ENCODE peak calls at places on chromosomes 6 and 20, in five cellular contexts. O is mesenchymal stem cell, J is iPS DF 6.9, K is IMR-90, C is fibroblast of lung. U is an unnamed sample.
A peak's percentile ranks its signal among the peaks of the same experiment; 100 is the strongest.

GRCh38 chr6:88107241-88107640 is 58.9 kb downstream of the CNR1 start:
- DNase-seq in O (no peak), J (no peak), K (no peak), C (no peak), U (no peak)

GRCh38 chr6:168737481-168737880 is 296.5 kb downstream of the SMOC2 start:
- DNase-seq in O (no peak), J (no peak), K (no peak), C (no peak), U (no peak)

GRCh38 chr6:35426074-35426473 is 26.1 kb upstream of the FANCE start:
- DNase-seq in O (no peak), J (no peak), K (no peak), C (no peak), U (no peak)

GRCh38 chr6:34573567-34574183 is 17.5 kb upstream of the SPDEF start:
- DNase-seq in O (no peak), J (no peak), K (no peak), C (no peak), U (no peak)

GRCh38 chr20:59356662-59357061 is 56.3 kb downstream of the EDN3 start:
- DNase-seq in O (no peak), J (no peak), K (no peak), C (no peak), U (no peak)

GRCh38 chr6:142624978-142625715 is 319.8 kb downstream of the HIVEP2 start:
- DNase-seq in O (no peak), J (no peak), K (no peak), C (no peak), U (no peak)

GRCh38 chr6:157224178-157224956 is 99.0 kb downstream of the TMEM242 start:
- DNase-seq in O (no peak), J (no peak), K (no peak), C (no peak), U (no peak)

GRCh38 chr20:1945660-1946059 is 48.2 kb downstream of the PDYN start:
- DNase-seq in O (no peak), J (no peak), K (no peak), C (no peak), U (no peak)

GRCh38 chr20:4815618-4816017 is 93.9 kb downstream of the PRND start:
- DNase-seq in O (no peak), J (no peak), K (no peak), C (no peak), U (no peak)

GRCh38 chr6:117265425-117266266 is at the start of gene VGLL2:
- DNase-seq in O (peak; percentile 45), J (no peak), K (peak; percentile 18), C (peak; percentile 49), U (peak; percentile 91)

GRCh38 chr20:8218861-8219260 is 86.8 kb downstream of the PLCB1 start:
- DNase-seq in O (peak; percentile 30), J (no peak), K (peak; percentile 87), C (peak; percentile 94), U (no peak)

GRCh38 chr20:301886-302848 is 4.8 kb downstream of the ZCCHC3 start:
- DNase-seq in O (peak; percentile 31), J (no peak), K (no peak), C (no peak), U (no peak)
- H3K4me3 ChIP-seq in O (no peak overlapping the region), J (no peak overlapping the region), K (no peak overlapping the region), C (no peak overlapping the region), U (no peak overlapping the region)

GRCh38 chr20:19649041-19649440 is 109.0 kb upstream of the RIN2 start:
- DNase-seq in O (no peak), J (no peak), K (no peak), C (no peak), U (no peak)

GRCh38 chr20:19647992-19648391 is 110.1 kb upstream of the RIN2 start:
- DNase-seq in O (no peak), J (no peak), K (no peak), C (no peak), U (no peak)

GRCh38 chr20:19653328-19653727 is 104.7 kb upstream of the RIN2 start:
- DNase-seq in O (no peak), J (no peak), K (no peak), C (no peak), U (no peak)

GRCh38 chr20:19654906-19655305 is 103.2 kb upstream of the RIN2 start:
- DNase-seq in O (no peak), J (no peak), K (no peak), C (no peak), U (peak; percentile 84)

DNA sequence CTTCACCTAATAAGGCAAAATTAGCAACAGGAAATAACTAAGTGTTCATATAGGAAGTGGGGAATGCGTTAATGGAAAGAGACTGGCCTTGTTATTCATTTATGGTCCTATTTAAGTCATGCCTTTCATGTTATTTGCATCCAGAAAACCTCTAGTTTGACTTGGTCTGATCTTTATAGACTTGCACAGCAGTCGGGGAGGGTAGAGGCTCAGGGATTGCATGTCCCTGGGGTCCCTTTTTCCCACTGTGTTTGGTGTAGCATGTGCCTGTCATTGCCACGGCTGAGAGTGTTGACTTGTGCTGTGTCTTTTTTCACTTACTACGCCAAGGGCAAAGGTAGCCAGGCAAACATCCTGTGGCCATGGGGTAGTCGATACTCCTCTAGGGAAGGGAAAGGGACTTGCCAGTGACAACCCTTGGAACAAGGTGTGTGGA is 105.4 kb upstream of the RIN2 start:
- DNase-seq in O (no peak), J (no peak), K (no peak), C (no peak), U (no peak)
- H3K27ac ChIP-seq in O (no peak overlapping the region), J (no peak overlapping the region), K (no peak overlapping the region), C (no peak overlapping the region), U (no peak overlapping the region)

DNA sequence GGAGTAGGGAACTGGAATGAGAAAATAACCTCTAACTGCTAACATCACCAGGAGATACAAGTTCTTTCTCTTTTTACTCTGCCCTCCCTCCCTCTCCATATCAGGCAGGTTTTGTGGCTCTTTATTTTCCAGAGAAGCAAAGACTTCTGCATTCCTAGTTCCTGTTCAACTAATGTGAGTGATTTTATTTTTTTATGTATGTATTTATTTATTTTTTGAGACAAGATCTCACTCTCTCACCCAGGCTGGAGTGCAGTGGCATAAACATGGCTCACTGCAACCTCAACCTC is 6.0 kb upstream of the IER3 start:
- DNase-seq in O (no peak), J (no peak), K (no peak), C (no peak), U (no peak)
- H3K4me1 ChIP-seq in O (peaks cover 26% of the 10 kb centered on the region), J (no peaks in the 10 kb centered on the region), K (peaks cover 35% of the 10 kb centered on the region), C (peaks cover 30% of the 10 kb centered on the region), U (peaks cover 22% of the 10 kb centered on the region)

GRCh38 chr6:108157972-108158441 is 7.8 kb upstream of the NR2E1 start:
- DNase-seq in O (no peak), J (no peak), K (no peak), C (no peak), U (no peak)
- H3K4me3 ChIP-seq in O (peak overlapping the region; percentile 23), J (no peak overlapping the region), K (no peak overlapping the region), C (no peak overlapping the region), U (no peak overlapping the region)

DNA sequence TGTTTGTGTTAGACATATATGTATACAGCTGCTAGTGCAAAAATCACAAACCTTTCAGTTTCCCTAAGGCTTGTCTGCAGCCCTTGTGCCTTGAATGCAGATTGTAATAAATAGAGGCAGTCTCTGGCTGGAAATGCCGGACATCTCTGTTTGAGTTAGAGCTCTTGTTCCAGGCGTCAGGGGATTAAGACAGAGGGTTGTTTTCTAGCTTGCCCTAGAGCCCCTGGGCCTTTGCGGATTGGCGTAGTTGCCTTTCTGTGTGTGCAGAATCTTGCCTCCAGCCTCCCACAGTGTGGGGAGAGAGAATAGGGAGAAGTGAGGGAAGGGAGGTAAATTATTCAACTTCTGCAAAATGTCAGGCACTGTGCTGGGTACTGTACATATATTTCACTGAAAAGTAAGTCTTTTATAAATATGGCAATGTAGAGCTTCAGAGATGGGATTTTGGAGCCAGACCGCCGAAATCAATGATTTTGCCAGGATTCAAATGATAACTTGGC is 269.6 kb downstream of the PRL start:
- DNase-seq in O (no peak), J (no peak), K (no peak), C (no peak), U (peak; percentile 11)
- H3K27ac ChIP-seq in O (no peak overlapping the region), J (no peak overlapping the region), K (no peak overlapping the region), C (no peak overlapping the region), U (peak overlapping the region; percentile 85)

GRCh38 chr20:48807051-48807450 is 20.7 kb downstream of the PREX1 start:
- DNase-seq in O (no peak), J (no peak), K (no peak), C (no peak), U (no peak)
- H3K4me1 ChIP-seq in O (no peaks in the 10 kb centered on the region), J (no peaks in the 10 kb centered on the region), K (no peaks in the 10 kb centered on the region), C (no peaks in the 10 kb centered on the region), U (no peaks in the 10 kb centered on the region)

DNA sequence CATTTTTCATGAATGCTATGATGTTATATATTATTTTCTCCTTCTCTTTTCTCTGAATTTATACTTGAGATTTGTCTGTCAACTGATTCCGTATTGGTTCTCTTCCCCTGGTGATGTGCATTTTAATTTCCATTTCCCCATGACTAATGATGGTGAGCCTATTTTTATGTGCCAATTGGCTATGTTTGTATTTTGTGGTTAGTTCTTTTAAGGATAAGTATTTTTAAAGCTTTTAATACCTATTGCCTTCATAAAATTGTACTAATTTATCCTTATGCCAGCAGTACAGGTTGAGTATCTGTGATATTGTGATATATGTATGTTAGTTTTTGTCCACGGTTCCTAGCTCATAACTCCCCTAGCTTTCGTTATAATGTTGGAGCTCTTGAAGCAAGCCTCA is 2.8 kb downstream of the POLH start:
- DNase-seq in O (peak; percentile 14), J (no peak), K (peak; percentile 4), C (peak; percentile 19), U (no peak)
- H3K4me3 ChIP-seq in O (peak overlapping the region; percentile 60), J (no peak overlapping the region), K (no peak overlapping the region), C (no peak overlapping the region), U (no peak overlapping the region)

U was measured in SJCRH30.